ENCODE peak calls at places on chromosomes 6 and 20, in five cellular contexts. One of them, this sample, is unnamed.

GRCh38 chr6:38269773-38270172 is 370.0 kb downstream of the BTBD9 start:
- DNase-seq in NCI-H2081 treated with DMSO at 0.1 percent for 48 hours: no peak
- DNase-seq in CD8-positive, alpha-beta T cell: no peak
- DNase-seq in AG04450: no peak
- DNase-seq in stimulated activated CD4-positive, alpha-beta T cell treated with anti-CD3 and anti-CD28 coated beads, Interleukin-1b, Interleukin-23, amount 100 ng/mL, for 24 hours: no peak
- DNase-seq in this sample: no peak

GRCh38 chr6:83815631-83816030 is 37.5 kb upstream of the RIPPLY2 start:
- DNase-seq in NCI-H2081 treated with DMSO at 0.1 percent for 48 hours: no peak
- DNase-seq in CD8-positive, alpha-beta T cell: no peak
- DNase-seq in AG04450: no peak
- DNase-seq in stimulated activated CD4-positive, alpha-beta T cell treated with anti-CD3 and anti-CD28 coated beads, Interleukin-1b, Interleukin-23, amount 100 ng/mL, for 24 hours: no peak
- DNase-seq in this sample: no peak

GRCh38 chr6:90368601-90369000 is 72.0 kb upstream of the BACH2 start:
- DNase-seq in NCI-H2081 treated with DMSO at 0.1 percent for 48 hours: no peak
- DNase-seq in CD8-positive, alpha-beta T cell: no peak
- DNase-seq in AG04450: peak
- DNase-seq in stimulated activated CD4-positive, alpha-beta T cell treated with anti-CD3 and anti-CD28 coated beads, Interleukin-1b, Interleukin-23, amount 100 ng/mL, for 24 hours: no peak
- DNase-seq in this sample: no peak

GRCh38 chr6:101458341-101458740 is 64.8 kb downstream of the GRIK2 start:
- DNase-seq in NCI-H2081 treated with DMSO at 0.1 percent for 48 hours: no peak
- DNase-seq in CD8-positive, alpha-beta T cell: no peak
- DNase-seq in AG04450: no peak
- DNase-seq in stimulated activated CD4-positive, alpha-beta T cell treated with anti-CD3 and anti-CD28 coated beads, Interleukin-1b, Interleukin-23, amount 100 ng/mL, for 24 hours: no peak
- DNase-seq in this sample: no peak

GRCh38 chr6:149889321-149889720 is 8.6 kb downstream of the RAET1E start:
- DNase-seq in NCI-H2081 treated with DMSO at 0.1 percent for 48 hours: no peak
- DNase-seq in CD8-positive, alpha-beta T cell: no peak
- DNase-seq in AG04450: no peak
- DNase-seq in stimulated activated CD4-positive, alpha-beta T cell treated with anti-CD3 and anti-CD28 coated beads, Interleukin-1b, Interleukin-23, amount 100 ng/mL, for 24 hours: no peak
- DNase-seq in this sample: no peak

GRCh38 chr6:154112181-154112809 is 73.3 kb downstream of the OPRM1 start:
- DNase-seq in NCI-H2081 treated with DMSO at 0.1 percent for 48 hours: no peak
- DNase-seq in CD8-positive, alpha-beta T cell: no peak
- DNase-seq in AG04450: no peak
- DNase-seq in stimulated activated CD4-positive, alpha-beta T cell treated with anti-CD3 and anti-CD28 coated beads, Interleukin-1b, Interleukin-23, amount 100 ng/mL, for 24 hours: no peak
- DNase-seq in this sample: no peak

GRCh38 chr6:143396497-143397228 is 53.8 kb downstream of the ADAT2 start:
- DNase-seq in NCI-H2081 treated with DMSO at 0.1 percent for 48 hours: no peak
- DNase-seq in CD8-positive, alpha-beta T cell: no peak
- DNase-seq in AG04450: no peak
- DNase-seq in stimulated activated CD4-positive, alpha-beta T cell treated with anti-CD3 and anti-CD28 coated beads, Interleukin-1b, Interleukin-23, amount 100 ng/mL, for 24 hours: no peak
- DNase-seq in this sample: no peak

GRCh38 chr20:31987744-31988143 is 19.8 kb downstream of the XKR7 start:
- DNase-seq in NCI-H2081 treated with DMSO at 0.1 percent for 48 hours: no peak
- DNase-seq in CD8-positive, alpha-beta T cell: no peak
- DNase-seq in AG04450: no peak
- DNase-seq in stimulated activated CD4-positive, alpha-beta T cell treated with anti-CD3 and anti-CD28 coated beads, Interleukin-1b, Interleukin-23, amount 100 ng/mL, for 24 hours: no peak
- DNase-seq in this sample: no peak

GRCh38 chr20:62642666-62643520 is 590 bp downstream of the SLCO4A1 start:
- DNase-seq in NCI-H2081 treated with DMSO at 0.1 percent for 48 hours: no peak
- DNase-seq in CD8-positive, alpha-beta T cell: peak
- DNase-seq in AG04450: no peak
- DNase-seq in stimulated activated CD4-positive, alpha-beta T cell treated with anti-CD3 and anti-CD28 coated beads, Interleukin-1b, Interleukin-23, amount 100 ng/mL, for 24 hours: peak
- DNase-seq in this sample: no peak

GRCh38 chr6:43614396-43614730 is 14.7 kb downstream of the GTPBP2 start:
- DNase-seq in NCI-H2081 treated with DMSO at 0.1 percent for 48 hours: no peak
- DNase-seq in CD8-positive, alpha-beta T cell: no peak
- DNase-seq in AG04450: no peak
- DNase-seq in stimulated activated CD4-positive, alpha-beta T cell treated with anti-CD3 and anti-CD28 coated beads, Interleukin-1b, Interleukin-23, amount 100 ng/mL, for 24 hours: no peak
- DNase-seq in this sample: no peak

GRCh38 chr20:49615401-49616153 is 47.6 kb upstream of the PTGIS start:
- DNase-seq in NCI-H2081 treated with DMSO at 0.1 percent for 48 hours: no peak
- DNase-seq in CD8-positive, alpha-beta T cell: no peak
- DNase-seq in AG04450: no peak
- DNase-seq in stimulated activated CD4-positive, alpha-beta T cell treated with anti-CD3 and anti-CD28 coated beads, Interleukin-1b, Interleukin-23, amount 100 ng/mL, for 24 hours: no peak
- DNase-seq in this sample: no peak

GRCh38 chr6:47414517-47415167 is 62.9 kb upstream of the CD2AP start:
- DNase-seq in NCI-H2081 treated with DMSO at 0.1 percent for 48 hours: no peak
- DNase-seq in CD8-positive, alpha-beta T cell: no peak
- DNase-seq in AG04450: no peak
- DNase-seq in stimulated activated CD4-positive, alpha-beta T cell treated with anti-CD3 and anti-CD28 coated beads, Interleukin-1b, Interleukin-23, amount 100 ng/mL, for 24 hours: no peak
- DNase-seq in this sample: no peak

GRCh38 chr20:54995021-54995420 is 519.6 kb downstream of the DOK5 start:
- DNase-seq in NCI-H2081 treated with DMSO at 0.1 percent for 48 hours: no peak
- DNase-seq in CD8-positive, alpha-beta T cell: no peak
- DNase-seq in AG04450: no peak
- DNase-seq in stimulated activated CD4-positive, alpha-beta T cell treated with anti-CD3 and anti-CD28 coated beads, Interleukin-1b, Interleukin-23, amount 100 ng/mL, for 24 hours: no peak
- DNase-seq in this sample: no peak

GRCh38 chr6:121437861-121438651 is 2.6 kb downstream of the GJA1 start:
- DNase-seq in NCI-H2081 treated with DMSO at 0.1 percent for 48 hours: no peak
- DNase-seq in CD8-positive, alpha-beta T cell: no peak
- DNase-seq in AG04450: no peak
- DNase-seq in stimulated activated CD4-positive, alpha-beta T cell treated with anti-CD3 and anti-CD28 coated beads, Interleukin-1b, Interleukin-23, amount 100 ng/mL, for 24 hours: no peak
- DNase-seq in this sample: no peak

GRCh38 chr6:48597951-48598350 is 487.0 kb upstream of the PTCHD4 start:
- DNase-seq in NCI-H2081 treated with DMSO at 0.1 percent for 48 hours: no peak
- DNase-seq in CD8-positive, alpha-beta T cell: no peak
- DNase-seq in AG04450: no peak
- DNase-seq in stimulated activated CD4-positive, alpha-beta T cell treated with anti-CD3 and anti-CD28 coated beads, Interleukin-1b, Interleukin-23, amount 100 ng/mL, for 24 hours: no peak
- DNase-seq in this sample: no peak

GRCh38 chr20:36682311-36682710 is 36.3 kb upstream of the SLA2 start:
- DNase-seq in NCI-H2081 treated with DMSO at 0.1 percent for 48 hours: no peak
- DNase-seq in CD8-positive, alpha-beta T cell: no peak
- DNase-seq in AG04450: no peak
- DNase-seq in stimulated activated CD4-positive, alpha-beta T cell treated with anti-CD3 and anti-CD28 coated beads, Interleukin-1b, Interleukin-23, amount 100 ng/mL, for 24 hours: no peak
- DNase-seq in this sample: no peak

GRCh38 chr6:6772751-6773150 is 184.2 kb downstream of the LY86 start:
- DNase-seq in NCI-H2081 treated with DMSO at 0.1 percent for 48 hours: no peak
- DNase-seq in CD8-positive, alpha-beta T cell: no peak
- DNase-seq in AG04450: no peak
- DNase-seq in stimulated activated CD4-positive, alpha-beta T cell treated with anti-CD3 and anti-CD28 coated beads, Interleukin-1b, Interleukin-23, amount 100 ng/mL, for 24 hours: no peak
- DNase-seq in this sample: no peak

GRCh38 chr6:165655191-165655590 is 7.8 kb downstream of the PDE10A start:
- DNase-seq in NCI-H2081 treated with DMSO at 0.1 percent for 48 hours: no peak
- DNase-seq in CD8-positive, alpha-beta T cell: no peak
- DNase-seq in AG04450: no peak
- DNase-seq in stimulated activated CD4-positive, alpha-beta T cell treated with anti-CD3 and anti-CD28 coated beads, Interleukin-1b, Interleukin-23, amount 100 ng/mL, for 24 hours: no peak
- DNase-seq in this sample: no peak

GRCh38 chr20:19973920-19974620 is 43.1 kb upstream of the NAA20 start:
- DNase-seq in NCI-H2081 treated with DMSO at 0.1 percent for 48 hours: no peak
- DNase-seq in CD8-positive, alpha-beta T cell: no peak
- DNase-seq in AG04450: no peak
- DNase-seq in stimulated activated CD4-positive, alpha-beta T cell treated with anti-CD3 and anti-CD28 coated beads, Interleukin-1b, Interleukin-23, amount 100 ng/mL, for 24 hours: no peak
- DNase-seq in this sample: no peak

GRCh38 chr20:22385602-22386299 is 198.6 kb downstream of the FOXA2 start:
- DNase-seq in NCI-H2081 treated with DMSO at 0.1 percent for 48 hours: peak
- DNase-seq in CD8-positive, alpha-beta T cell: no peak
- DNase-seq in AG04450: no peak
- DNase-seq in stimulated activated CD4-positive, alpha-beta T cell treated with anti-CD3 and anti-CD28 coated beads, Interleukin-1b, Interleukin-23, amount 100 ng/mL, for 24 hours: no peak
- DNase-seq in this sample: no peak

GRCh38 chr6:122264557-122264956 is 134.9 kb upstream of the HSF2 start:
- DNase-seq in NCI-H2081 treated with DMSO at 0.1 percent for 48 hours: no peak
- DNase-seq in CD8-positive, alpha-beta T cell: no peak
- DNase-seq in AG04450: no peak
- DNase-seq in stimulated activated CD4-positive, alpha-beta T cell treated with anti-CD3 and anti-CD28 coated beads, Interleukin-1b, Interleukin-23, amount 100 ng/mL, for 24 hours: no peak
- DNase-seq in this sample: no peak

GRCh38 chr6:16717275-16717942 is 43.9 kb downstream of the ATXN1 start:
- DNase-seq in NCI-H2081 treated with DMSO at 0.1 percent for 48 hours: no peak
- DNase-seq in CD8-positive, alpha-beta T cell: no peak
- DNase-seq in AG04450: no peak
- DNase-seq in stimulated activated CD4-positive, alpha-beta T cell treated with anti-CD3 and anti-CD28 coated beads, Interleukin-1b, Interleukin-23, amount 100 ng/mL, for 24 hours: no peak
- DNase-seq in this sample: no peak

GRCh38 chr6:154683756-154684523 is 49.3 kb upstream of the SCAF8 start:
- DNase-seq in NCI-H2081 treated with DMSO at 0.1 percent for 48 hours: no peak
- DNase-seq in CD8-positive, alpha-beta T cell: no peak
- DNase-seq in AG04450: no peak
- DNase-seq in stimulated activated CD4-positive, alpha-beta T cell treated with anti-CD3 and anti-CD28 coated beads, Interleukin-1b, Interleukin-23, amount 100 ng/mL, for 24 hours: no peak
- DNase-seq in this sample: no peak

GRCh38 chr6:46845126-46845525 is 51.9 kb downstream of the MEP1A start:
- DNase-seq in NCI-H2081 treated with DMSO at 0.1 percent for 48 hours: no peak
- DNase-seq in CD8-positive, alpha-beta T cell: no peak
- DNase-seq in AG04450: no peak
- DNase-seq in stimulated activated CD4-positive, alpha-beta T cell treated with anti-CD3 and anti-CD28 coated beads, Interleukin-1b, Interleukin-23, amount 100 ng/mL, for 24 hours: no peak
- DNase-seq in this sample: no peak

GRCh38 chr6:3340891-3341290 is 82.1 kb downstream of the PSMG4 start:
- DNase-seq in NCI-H2081 treated with DMSO at 0.1 percent for 48 hours: no peak
- DNase-seq in CD8-positive, alpha-beta T cell: no peak
- DNase-seq in AG04450: no peak
- DNase-seq in stimulated activated CD4-positive, alpha-beta T cell treated with anti-CD3 and anti-CD28 coated beads, Interleukin-1b, Interleukin-23, amount 100 ng/mL, for 24 hours: no peak
- DNase-seq in this sample: no peak

GRCh38 chr6:108541843-108542795 is 18.6 kb upstream of the FOXO3 start:
- DNase-seq in NCI-H2081 treated with DMSO at 0.1 percent for 48 hours: no peak
- DNase-seq in CD8-positive, alpha-beta T cell: peak
- DNase-seq in AG04450: peak
- DNase-seq in stimulated activated CD4-positive, alpha-beta T cell treated with anti-CD3 and anti-CD28 coated beads, Interleukin-1b, Interleukin-23, amount 100 ng/mL, for 24 hours: peak
- DNase-seq in this sample: peak

GRCh38 chr6:1595271-1596087 is 14.2 kb upstream of the FOXC1 start:
- DNase-seq in NCI-H2081 treated with DMSO at 0.1 percent for 48 hours: no peak
- DNase-seq in CD8-positive, alpha-beta T cell: no peak
- DNase-seq in AG04450: no peak
- DNase-seq in stimulated activated CD4-positive, alpha-beta T cell treated with anti-CD3 and anti-CD28 coated beads, Interleukin-1b, Interleukin-23, amount 100 ng/mL, for 24 hours: no peak
- DNase-seq in this sample: no peak

GRCh38 chr20:61483336-61484067 is 231.4 kb downstream of the CDH4 start:
- DNase-seq in NCI-H2081 treated with DMSO at 0.1 percent for 48 hours: no peak
- DNase-seq in CD8-positive, alpha-beta T cell: no peak
- DNase-seq in AG04450: no peak
- DNase-seq in stimulated activated CD4-positive, alpha-beta T cell treated with anti-CD3 and anti-CD28 coated beads, Interleukin-1b, Interleukin-23, amount 100 ng/mL, for 24 hours: no peak
- DNase-seq in this sample: no peak

GRCh38 chr20:47652301-47652700 is 133.0 kb downstream of the SULF2 start:
- DNase-seq in NCI-H2081 treated with DMSO at 0.1 percent for 48 hours: no peak
- DNase-seq in CD8-positive, alpha-beta T cell: no peak
- DNase-seq in AG04450: no peak
- DNase-seq in stimulated activated CD4-positive, alpha-beta T cell treated with anti-CD3 and anti-CD28 coated beads, Interleukin-1b, Interleukin-23, amount 100 ng/mL, for 24 hours: no peak
- DNase-seq in this sample: no peak

GRCh38 chr6:51648236-51648635 is 439.2 kb downstream of the PKHD1 start:
- DNase-seq in NCI-H2081 treated with DMSO at 0.1 percent for 48 hours: no peak
- DNase-seq in CD8-positive, alpha-beta T cell: no peak
- DNase-seq in AG04450: no peak
- DNase-seq in stimulated activated CD4-positive, alpha-beta T cell treated with anti-CD3 and anti-CD28 coated beads, Interleukin-1b, Interleukin-23, amount 100 ng/mL, for 24 hours: no peak
- DNase-seq in this sample: no peak

GRCh38 chr6:170284126-170284773 is 6.6 kb downstream of the DLL1 start:
- DNase-seq in NCI-H2081 treated with DMSO at 0.1 percent for 48 hours: no peak
- DNase-seq in CD8-positive, alpha-beta T cell: no peak
- DNase-seq in AG04450: no peak
- DNase-seq in stimulated activated CD4-positive, alpha-beta T cell treated with anti-CD3 and anti-CD28 coated beads, Interleukin-1b, Interleukin-23, amount 100 ng/mL, for 24 hours: no peak
- DNase-seq in this sample: no peak

GRCh38 chr6:146650799-146651481 is 52.2 kb downstream of the ADGB start:
- DNase-seq in NCI-H2081 treated with DMSO at 0.1 percent for 48 hours: no peak
- DNase-seq in CD8-positive, alpha-beta T cell: no peak
- DNase-seq in AG04450: no peak
- DNase-seq in stimulated activated CD4-positive, alpha-beta T cell treated with anti-CD3 and anti-CD28 coated beads, Interleukin-1b, Interleukin-23, amount 100 ng/mL, for 24 hours: no peak
- DNase-seq in this sample: no peak

GRCh38 chr20:57474816-57475215 is 50.1 kb downstream of the CTCFL start:
- DNase-seq in NCI-H2081 treated with DMSO at 0.1 percent for 48 hours: no peak
- DNase-seq in CD8-positive, alpha-beta T cell: no peak
- DNase-seq in AG04450: no peak
- DNase-seq in stimulated activated CD4-positive, alpha-beta T cell treated with anti-CD3 and anti-CD28 coated beads, Interleukin-1b, Interleukin-23, amount 100 ng/mL, for 24 hours: no peak
- DNase-seq in this sample: no peak

GRCh38 chr6:134117409-134117808 is 65.0 kb upstream of the SLC2A12 start:
- DNase-seq in NCI-H2081 treated with DMSO at 0.1 percent for 48 hours: no peak
- DNase-seq in CD8-positive, alpha-beta T cell: no peak
- DNase-seq in AG04450: no peak
- DNase-seq in stimulated activated CD4-positive, alpha-beta T cell treated with anti-CD3 and anti-CD28 coated beads, Interleukin-1b, Interleukin-23, amount 100 ng/mL, for 24 hours: no peak
- DNase-seq in this sample: peak

GRCh38 chr6:85496009-85496579 is 46.2 kb downstream of the NT5E start:
- DNase-seq in NCI-H2081 treated with DMSO at 0.1 percent for 48 hours: no peak
- DNase-seq in CD8-positive, alpha-beta T cell: no peak
- DNase-seq in AG04450: no peak
- DNase-seq in stimulated activated CD4-positive, alpha-beta T cell treated with anti-CD3 and anti-CD28 coated beads, Interleukin-1b, Interleukin-23, amount 100 ng/mL, for 24 hours: no peak
- DNase-seq in this sample: no peak

GRCh38 chr20:43776691-43777090 is 49.9 kb upstream of the GTSF1L start:
- DNase-seq in NCI-H2081 treated with DMSO at 0.1 percent for 48 hours: no peak
- DNase-seq in CD8-positive, alpha-beta T cell: no peak
- DNase-seq in AG04450: no peak
- DNase-seq in stimulated activated CD4-positive, alpha-beta T cell treated with anti-CD3 and anti-CD28 coated beads, Interleukin-1b, Interleukin-23, amount 100 ng/mL, for 24 hours: no peak
- DNase-seq in this sample: no peak

GRCh38 chr20:15942130-15942529 is 631.1 kb downstream of the KIF16B start:
- DNase-seq in NCI-H2081 treated with DMSO at 0.1 percent for 48 hours: no peak
- DNase-seq in CD8-positive, alpha-beta T cell: no peak
- DNase-seq in AG04450: no peak
- DNase-seq in stimulated activated CD4-positive, alpha-beta T cell treated with anti-CD3 and anti-CD28 coated beads, Interleukin-1b, Interleukin-23, amount 100 ng/mL, for 24 hours: no peak
- DNase-seq in this sample: no peak

GRCh38 chr6:166275714-166276166 is 32.5 kb downstream of the PRR18 start:
- DNase-seq in NCI-H2081 treated with DMSO at 0.1 percent for 48 hours: no peak
- DNase-seq in CD8-positive, alpha-beta T cell: peak
- DNase-seq in AG04450: no peak
- DNase-seq in stimulated activated CD4-positive, alpha-beta T cell treated with anti-CD3 and anti-CD28 coated beads, Interleukin-1b, Interleukin-23, amount 100 ng/mL, for 24 hours: peak
- DNase-seq in this sample: no peak

GRCh38 chr6:131255434-131255833 is 120.2 kb downstream of the AKAP7 start:
- DNase-seq in NCI-H2081 treated with DMSO at 0.1 percent for 48 hours: no peak
- DNase-seq in CD8-positive, alpha-beta T cell: no peak
- DNase-seq in AG04450: no peak
- DNase-seq in stimulated activated CD4-positive, alpha-beta T cell treated with anti-CD3 and anti-CD28 coated beads, Interleukin-1b, Interleukin-23, amount 100 ng/mL, for 24 hours: no peak
- DNase-seq in this sample: no peak

This sample was measured in NCI-H187 treated with DMSO at 0.1 percent for 48 hours.